ENCODE peak calls at places on chromosomes 16 and 17, in six cellular contexts. I is H54, B is NCI-H1092, J is anterior cingulate cortex, U is astrocyte of the spinal cord, H is substantia nigra. V is an unnamed sample.
A peak's percentile ranks its signal among the peaks of the same experiment; 100 is the strongest.

GRCh38 chr16:51818342-51818944 is 667.4 kb upstream of the SALL1 start:
- DNase-seq in J (no peak), U (peak; percentile 36), B (peak; percentile 13), I (no peak), H (peak; percentile 10), V (peak; percentile 14)

GRCh38 chr17:80145076-80146075 is 1.6 kb downstream of the EIF4A3 start:
- DNase-seq in U (no peak), B (no peak), I (no peak), J (no peak), H (no peak), V (no peak)

GRCh38 chr16:15539197-15539596 is 103.8 kb downstream of the MARF1 start:
- DNase-seq in B (no peak), U (no peak), H (no peak), I (no peak), J (no peak), V (no peak)

GRCh38 chr17:74417178-74418045 is 14.5 kb upstream of the GPRC5C start:
- DNase-seq in U (no peak), I (peak; percentile 88), B (no peak), J (no peak), H (no peak), V (no peak)

GRCh38 chr17:63699638-63700527 is at the start of gene LIMD2:
- DNase-seq in I (peak; percentile 76), H (peak; percentile 23), B (peak; percentile 66), U (peak; percentile 32), J (no peak), V (peak; percentile 75)

GRCh38 chr17:30173649-30174048 is 57.0 kb downstream of the NSRP1 start:
- DNase-seq in U (no peak), B (no peak), J (no peak), I (no peak), H (no peak), V (no peak)

GRCh38 chr16:55444754-55445485 is 34.1 kb upstream of the MMP2 start:
- DNase-seq in H (no peak), U (no peak), J (peak; percentile 25), B (no peak), I (no peak), V (no peak)

GRCh38 chr16:35776-36305 is 17.6 kb downstream of the POLR3K start:
- DNase-seq in B (no peak), I (no peak), J (no peak), U (no peak), H (no peak), V (no peak)

GRCh38 chr17:62824290-62825135 is 16.4 kb upstream of the MARCHF10 start:
- DNase-seq in I (peak; percentile 71), J (no peak), H (no peak), U (peak; percentile 96), B (no peak), V (peak; percentile 94)

GRCh38 chr17:76053230-76054111 is 18.8 kb downstream of the SRP68 start:
- DNase-seq in U (peak; percentile 78), B (no peak), H (no peak), I (no peak), J (no peak), V (peak; percentile 67)

GRCh38 chr16:22624759-22625533 is 114.3 kb downstream of the NPIPB5 start:
- DNase-seq in I (no peak), J (no peak), U (no peak), B (no peak), H (no peak), V (no peak)

GRCh38 chr17:6592193-6592592 is 35.8 kb upstream of the PITPNM3 start:
- DNase-seq in B (no peak), U (peak; percentile 41), H (no peak), J (no peak), I (no peak), V (no peak)

GRCh38 chr16:24010440-24011089 is 174.8 kb downstream of the PRKCB start:
- DNase-seq in U (peak; percentile 39), B (peak; percentile 74), I (peak; percentile 44), H (peak; percentile 76), J (peak; percentile 56), V (peak; percentile 48)

GRCh38 chr16:4172070-4172469 is 55.8 kb upstream of the ADCY9 start:
- DNase-seq in J (no peak), I (peak; percentile 35), U (no peak), B (no peak), H (no peak), V (no peak)